ENCODE peak calls at places on chromosomes 13 and 19, in six cellular contexts. Q is GM23338, S is neuronal stem cell, U is HCT116, A is GM23248, P is hepatocyte. B is an unnamed sample. For H3K4me1, the result is how much of the 10 kb centered on the place peaks cover.

GRCh38 chr19:2289714-2290435 is 7.9 kb upstream of the PEAK3 start:
- DNase-seq in P (no peak), S (no peak), Q (peak), U (no peak), A (peak), B (peak)

GRCh38 chr19:13103961-13104847 is 1.5 kb upstream of the LYL1 start:
- DNase-seq in Q (peak), P (no peak), S (no peak), U (no peak), A (peak), B (peak)

GRCh38 chr13:84296386-84296785 is 414.1 kb upstream of the SLITRK1 start:
- DNase-seq in U (no peak), A (no peak), S (no peak), Q (peak), P (peak), B (no peak)

GRCh38 chr19:45931055-45931454 is 16.5 kb upstream of the NANOS2 start:
- DNase-seq in Q (no peak), S (no peak), U (no peak), A (no peak), P (no peak), B (no peak)

GRCh38 chr19:49823472-49823871 is 5.4 kb downstream of the MED25 start:
- DNase-seq in S (no peak), A (no peak), U (no peak), Q (no peak), P (no peak), B (no peak)

GRCh38 chr13:50733392-50733791 is 110.1 kb downstream of the DLEU7 start:
- DNase-seq in P (no peak), A (no peak), Q (no peak), S (no peak), U (no peak), B (no peak)

GRCh38 chr13:99312493-99312883 is 5.3 kb upstream of the GPR183 start:
- DNase-seq in U (no peak), Q (no peak), P (peak), S (no peak), A (peak), B (no peak)

GRCh38 chr19:48569814-48570213 is 17.8 kb downstream of the SULT2B1 start:
- DNase-seq in U (no peak), P (no peak), S (no peak), Q (no peak), A (peak), B (no peak)

GRCh38 chr13:71922191-71922590 is 55.2 kb upstream of the DACH1 start:
- DNase-seq in P (no peak), A (no peak), Q (no peak), U (no peak), S (no peak), B (no peak)

GRCh38 chr19:47096721-47097120 is 16.9 kb downstream of the ZC3H4 start:
- DNase-seq in A (no peak), Q (no peak), P (no peak), U (no peak), S (no peak), B (no peak)

GRCh38 chr13:67355791-67356190 is 125.7 kb upstream of the PCDH9 start:
- DNase-seq in Q (no peak), U (no peak), A (no peak), S (peak), P (no peak), B (no peak)

GRCh38 chr13:78029891-78030290 is 111.3 kb upstream of the EDNRB start:
- DNase-seq in S (no peak), Q (no peak), U (no peak), A (no peak), P (no peak), B (no peak)

GRCh38 chr13:29159871-29160270 is 339.7 kb downstream of the MTUS2 start:
- DNase-seq in Q (no peak), S (no peak), A (no peak), U (no peak), P (no peak), B (no peak)

GRCh38 chr13:110528911-110529310 is 32.6 kb downstream of the RAB20 start:
- DNase-seq in A (no peak), S (no peak), Q (no peak), U (no peak), P (no peak), B (no peak)

GRCh38 chr13:114129649-114130062 is 2.8 kb downstream of the RASA3 start:
- DNase-seq in P (no peak), U (no peak), A (no peak), S (no peak), Q (no peak), B (no peak)

GRCh38 chr19:8655340-8655709 is 24.9 kb downstream of the NFILZ start:
- DNase-seq in U (no peak), A (no peak), P (no peak), Q (no peak), S (no peak), B (no peak)

GRCh38 chr13:42354246-42355117 is 82.5 kb downstream of the AKAP11 start:
- DNase-seq in Q (peak), U (no peak), A (peak), S (no peak), P (peak), B (peak)

GRCh38 chr19:48842744-48843162 is 6.5 kb upstream of the HSD17B14 start:
- DNase-seq in A (peak), Q (peak), U (peak), P (peak), S (peak), B (peak)

GRCh38 chr13:61029064-61029463 is 386.6 kb downstream of the PCDH20 start:
- DNase-seq in Q (peak), P (no peak), A (no peak), U (no peak), S (no peak), B (no peak)

GRCh38 chr13:50284540-50284939 is 269.3 kb downstream of the KCNRG start:
- DNase-seq in S (no peak), U (no peak), P (no peak), A (no peak), Q (no peak), B (no peak)

GRCh38 chr13:98207411-98207810 is 30.3 kb upstream of the RNF113B start:
- DNase-seq in U (no peak), S (no peak), Q (no peak), A (peak), P (no peak), B (no peak)

GRCh38 chr13:73874460-73874859 is 259.7 kb downstream of the KLF12 start:
- DNase-seq in P (no peak), Q (no peak), U (no peak), A (no peak), S (no peak), B (no peak)

GRCh38 chr19:49132974-49133609 is 13.7 kb downstream of the PPFIA3 start:
- DNase-seq in S (no peak), U (no peak), Q (peak), P (no peak), A (no peak), B (no peak)

GRCh38 chr13:30692108-30692507 is 43.2 kb upstream of the ALOX5AP start:
- DNase-seq in Q (no peak), U (no peak), S (no peak), A (no peak), P (no peak), B (no peak)

GRCh38 chr19:40685563-40685962 is 4.9 kb downstream of the NUMBL start:
- DNase-seq in S (no peak), P (no peak), A (peak), U (no peak), Q (no peak), B (no peak)

GRCh38 chr19:4867534-4868285 is at the start of gene PLIN3:
- DNase-seq in Q (peak), P (peak), A (peak), S (peak), U (peak), B (peak)

GRCh38 chr13:24557121-24557520 is 44.5 kb upstream of the PARP4 start:
- DNase-seq in A (peak), S (no peak), U (no peak), Q (no peak), P (no peak), B (no peak)

GRCh38 chr19:38250821-38251563 is 5.2 kb downstream of the PPP1R14A start:
- DNase-seq in Q (peak), U (no peak), S (no peak), P (peak), A (peak), B (no peak)

GRCh38 chr13:32639502-32640105 is 53.4 kb downstream of the PDS5B start:
- DNase-seq in S (peak), P (peak), U (peak), Q (peak), A (peak), B (peak)

GRCh38 chr19:16013851-16014840 is 62.1 kb upstream of the TPM4 start:
- DNase-seq in U (no peak), Q (no peak), S (no peak), A (no peak), P (no peak), B (no peak)

GRCh38 chr13:36965767-36966166 is 33.4 kb downstream of the ALG5 start:
- DNase-seq in P (no peak), U (peak), S (no peak), A (peak), Q (no peak), B (no peak)

GRCh38 chr19:5216141-5216847 is 124.3 kb downstream of the PTPRS start:
- DNase-seq in P (no peak), S (no peak), A (no peak), U (no peak), Q (no peak), B (no peak)

GRCh38 chr19:32201661-32202060 is 143.7 kb upstream of the ZNF507 start:
- DNase-seq in Q (no peak), A (no peak), S (no peak), U (no peak), P (no peak), B (no peak)

GRCh38 chr19:56838930-56839664 is 1.4 kb downstream of the PEG3 start:
- DNase-seq in A (peak), Q (no peak), P (no peak), S (peak), U (no peak), B (no peak)

GRCh38 chr13:31956944-31957644 is 74.5 kb upstream of the FRY start:
- DNase-seq in S (no peak), U (no peak), A (peak), P (no peak), Q (no peak), B (no peak)

GRCh38 chr13:29594710-29595379 is 643 bp downstream of the SLC7A1 start:
- DNase-seq in Q (peak), A (peak), U (no peak), P (peak), S (peak), B (peak)

GRCh38 chr13:98507060-98507797 is 69.7 kb downstream of the STK24 start:
- DNase-seq in S (no peak), A (peak), U (no peak), Q (peak), P (peak), B (no peak)

GRCh38 chr13:93529961-93530360 is 303.4 kb downstream of the GPC6 start:
- DNase-seq in P (no peak), U (no peak), A (peak), S (no peak), Q (no peak), B (no peak)

GRCh38 chr19:49997709-49998108 is 27.5 kb downstream of the VRK3 start:
- DNase-seq in P (no peak), S (no peak), A (peak), U (peak), Q (peak), B (peak)

DNA sequence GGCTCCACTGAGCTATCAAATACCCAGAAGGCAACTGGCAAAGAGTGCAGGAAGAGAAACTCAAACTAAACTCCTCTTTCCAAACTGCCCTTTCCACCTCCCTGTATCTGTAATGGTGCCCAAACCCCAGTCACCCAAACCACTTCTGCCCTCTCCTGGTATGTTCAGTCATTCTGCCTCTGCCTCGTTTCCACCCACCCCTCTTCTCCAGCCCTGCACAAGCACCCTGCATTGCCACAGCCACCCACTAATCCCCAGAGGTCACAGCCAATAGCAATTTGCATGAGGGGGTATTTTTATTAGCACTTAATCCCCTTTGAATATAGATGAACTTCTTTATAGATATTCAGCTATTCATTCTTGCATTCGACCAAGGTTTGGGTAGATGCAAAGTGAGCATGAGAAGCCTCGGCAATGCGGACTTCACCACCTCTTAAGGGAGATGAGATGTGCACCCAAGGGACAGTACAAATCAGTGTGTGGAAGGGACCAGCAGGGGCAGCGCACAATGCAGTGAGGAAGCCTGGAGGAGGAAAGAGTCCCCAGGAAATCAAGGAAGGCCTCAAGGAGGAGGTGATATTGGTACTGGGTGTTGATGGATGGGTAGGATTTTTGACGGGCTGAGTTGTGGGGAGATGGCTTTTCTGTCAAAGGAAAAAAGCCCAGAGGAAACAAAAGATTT is 12.4 kb downstream of the TMEM272 start:
- DNase-seq in Q (peak), S (no peak), U (no peak), P (no peak), A (peak), B (peak)
- H3K4me1 ChIP-seq in Q (under half), S (under half), U (under half), P (under half), A (under half), B (half or more)

DNA sequence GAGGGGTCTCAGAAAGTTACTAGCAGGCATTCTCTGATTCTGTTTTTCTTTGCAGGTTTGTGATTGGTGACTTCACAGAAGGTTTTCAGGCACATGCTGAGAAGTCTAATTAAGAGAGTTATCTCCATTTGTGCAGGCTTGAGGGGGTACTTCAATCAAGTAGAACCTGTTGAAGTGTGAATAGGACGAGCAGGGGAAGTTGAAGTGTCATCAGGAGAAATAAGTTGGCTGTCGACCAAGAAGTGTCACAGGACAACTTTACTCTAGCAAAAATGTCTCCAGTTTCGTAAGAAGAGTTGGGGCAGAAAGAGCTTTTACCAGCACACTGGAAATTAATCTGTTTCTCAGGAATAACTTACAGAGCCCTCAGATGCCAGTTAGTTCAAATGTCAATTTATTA is 576.5 kb upstream of the SLITRK5 start:
- DNase-seq in A (no peak), S (no peak), U (no peak), P (no peak), Q (no peak), B (peak)
- H2AFZ ChIP-seq in A (no peak), S (peak), U (no peak), P (no peak), Q (peak), B (peak)

GRCh38 chr19:3298853-3299449 is 67.4 kb upstream of the NFIC start:
- DNase-seq in S (no peak), A (no peak), P (no peak), Q (no peak), U (no peak), B (no peak)
- H3K4me2 ChIP-seq in S (no peak), A (no peak), P (no peak), Q (no peak), U (no peak), B (no peak)

GRCh38 chr13:40631605-40632004 is 34.8 kb downstream of the FOXO1 start:
- DNase-seq in P (no peak), S (no peak), U (no peak), Q (no peak), A (no peak), B (no peak)

GRCh38 chr13:40637644-40638043 is 28.8 kb downstream of the FOXO1 start:
- DNase-seq in U (no peak), P (peak), S (no peak), A (no peak), Q (no peak), B (no peak)

GRCh38 chr13:40639226-40639681 is 27.2 kb downstream of the FOXO1 start:
- DNase-seq in Q (no peak), S (no peak), U (no peak), P (no peak), A (peak), B (no peak)

GRCh38 chr13:40632915-40633314 is 33.5 kb downstream of the FOXO1 start:
- DNase-seq in P (no peak), A (no peak), U (no peak), Q (no peak), S (no peak), B (no peak)

GRCh38 chr13:40635315-40635995 is 31.0 kb downstream of the FOXO1 start:
- DNase-seq in U (no peak), P (no peak), S (no peak), A (no peak), Q (no peak), B (no peak)
- H3K4me1 ChIP-seq in U (under half), P (under half), S (under half), A (under half), Q (half or more), B (half or more)

GRCh38 chr19:6740589-6741348 is 1.3 kb downstream of the TRIP10 start:
- DNase-seq in P (peak), S (peak), U (no peak), A (peak), Q (peak), B (peak)
- H2AFZ ChIP-seq in P (peak), S (peak), U (no peak), A (peak), Q (no peak), B (no peak)